ENCODE peak calls at places on chromosomes 16 and 17, in eight cellular contexts. X is GM10248, V is T-helper 1 cell, G is HEK293T, P is Caco-2, I is HCEC 1CT, N is occipital lobe, Y is GM03348. Q is an unnamed sample.

GRCh38 chr16:82016964-82017363 is 5.7 kb upstream of the SDR42E1 start:
- DNase-seq in I (peak; percentile 17), P (no peak), X (no peak), Y (peak; percentile 65), G (no peak), N (no peak), V (no peak), Q (no peak)

GRCh38 chr17:42112552-42113176 is at the start of gene DHX58:
- DNase-seq in Y (peak; percentile 94), X (peak; percentile 93), P (no peak), I (peak; percentile 64), G (no peak), N (peak; percentile 72), V (peak; percentile 94), Q (no peak)

GRCh38 chr17:43701318-43701743 is 39.6 kb upstream of the MEOX1 start:
- DNase-seq in V (peak; percentile 59), P (no peak), X (peak; percentile 45), I (no peak), Y (peak; percentile 26), G (no peak), N (no peak), Q (no peak)

GRCh38 chr16:46555981-46556380 is 65.2 kb downstream of the SHCBP1 start:
- DNase-seq in I (peak; percentile 1), X (no peak), V (no peak), N (no peak), G (no peak), P (no peak), Y (no peak), Q (no peak)

GRCh38 chr16:57240872-57241271 is 4.2 kb upstream of the ARL2BP start:
- DNase-seq in X (peak; percentile 32), Y (no peak), N (no peak), V (no peak), P (no peak), I (no peak), G (no peak), Q (no peak)

GRCh38 chr17:73155410-73156165 is 9.2 kb upstream of the SSTR2 start:
- DNase-seq in P (no peak), Y (no peak), I (no peak), G (no peak), N (no peak), X (no peak), V (no peak), Q (peak; percentile 26)

GRCh38 chr17:44095647-44096496 is 25.3 kb downstream of the G6PC3 start:
- DNase-seq in Y (peak; percentile 91), P (peak; percentile 74), G (peak; percentile 70), I (peak; percentile 93), V (no peak), N (peak; percentile 50), X (peak; percentile 62), Q (peak; percentile 85)

GRCh38 chr17:66984730-66985129 is 20.2 kb downstream of the CACNG4 start:
- DNase-seq in N (no peak), I (no peak), V (no peak), G (no peak), X (no peak), Y (no peak), P (no peak), Q (no peak)

GRCh38 chr16:21227886-21228285 is 5.6 kb upstream of the ANKS4B start:
- DNase-seq in P (no peak), I (no peak), Y (no peak), N (no peak), X (no peak), G (no peak), V (no peak), Q (no peak)

GRCh38 chr17:9470171-9470570 is 105.4 kb downstream of the STX8 start:
- DNase-seq in V (peak; percentile 77), N (no peak), Y (peak; percentile 43), G (no peak), X (peak; percentile 25), I (no peak), P (no peak), Q (no peak)

GRCh38 chr17:44218344-44219125 is 940 bp downstream of the UBTF start:
- DNase-seq in G (peak; percentile 86), X (peak; percentile 92), Y (peak; percentile 97), P (peak; percentile 88), I (peak; percentile 88), N (peak; percentile 77), V (peak; percentile 92), Q (peak; percentile 72)

GRCh38 chr17:10843806-10844205 is 5.9 kb upstream of the PIRT start:
- DNase-seq in G (no peak), N (no peak), I (no peak), V (no peak), Y (no peak), P (no peak), X (no peak), Q (no peak)

GRCh38 chr17:34840758-34841157 is 120.5 kb downstream of the CCT6B start:
- DNase-seq in P (no peak), I (no peak), Y (no peak), G (no peak), N (no peak), V (peak; percentile 5), X (no peak), Q (no peak)

GRCh38 chr17:80287806-80288579 is 27.3 kb downstream of the RNF213 start:
- DNase-seq in X (no peak), V (no peak), P (no peak), N (no peak), Y (no peak), G (no peak), I (no peak), Q (no peak)

GRCh38 chr16:11257131-11257938 is 1.3 kb upstream of the SOCS1 start:
- DNase-seq in V (peak; percentile 82), Y (peak; percentile 92), X (peak; percentile 76), G (peak; percentile 77), P (peak; percentile 79), N (peak; percentile 35), I (peak; percentile 79), Q (peak; percentile 80)

GRCh38 chr17:66552381-66552780 is 250.0 kb downstream of the PRKCA start:
- DNase-seq in Y (no peak), N (no peak), X (no peak), V (no peak), P (no peak), G (no peak), I (no peak), Q (no peak)

GRCh38 chr16:779561-779960 is 8.6 kb downstream of the RPUSD1 start:
- DNase-seq in N (no peak), V (no peak), G (no peak), Y (no peak), I (no peak), X (no peak), P (no peak), Q (no peak)

GRCh38 chr17:17044846-17045561 is 2.7 kb downstream of the MPRIP start:
- DNase-seq in N (peak; percentile 30), X (no peak), I (peak; percentile 46), P (peak; percentile 7), G (no peak), Y (peak; percentile 71), V (peak; percentile 26), Q (peak; percentile 23)

GRCh38 chr16:84979516-84979915 is 31.8 kb downstream of the ZDHHC7 start:
- DNase-seq in X (no peak), N (no peak), P (no peak), G (no peak), Y (no peak), I (peak; percentile 82), V (no peak), Q (no peak)

GRCh38 chr16:10579965-10580918 is at the start of gene EMP2:
- DNase-seq in I (peak; percentile 79), Y (peak; percentile 97), X (peak; percentile 52), V (no peak), N (no peak), P (peak; percentile 85), G (peak; percentile 84), Q (peak; percentile 80)

GRCh38 chr17:69883139-69883538 is 191.9 kb upstream of the KCNJ16 start:
- DNase-seq in G (no peak), I (no peak), N (no peak), X (no peak), Y (no peak), P (no peak), V (no peak), Q (no peak)

GRCh38 chr17:52762147-52762793 is 603.8 kb upstream of the CA10 start:
- DNase-seq in X (no peak), Y (no peak), G (no peak), N (no peak), V (no peak), I (no peak), P (no peak), Q (no peak)

GRCh38 chr17:21539146-21539545 is 153.2 kb upstream of the KCNJ18 start:
- DNase-seq in P (no peak), I (no peak), V (no peak), X (no peak), G (no peak), Y (no peak), N (no peak), Q (no peak)

GRCh38 chr17:39107141-39107540 is 44.3 kb downstream of the PLXDC1 start:
- DNase-seq in Y (no peak), I (no peak), X (no peak), G (no peak), N (no peak), P (no peak), V (no peak), Q (no peak)

GRCh38 chr17:28117304-28117703 is 74.8 kb downstream of the NLK start:
- DNase-seq in I (no peak), V (no peak), Y (no peak), N (no peak), P (no peak), G (no peak), X (no peak), Q (no peak)

GRCh38 chr16:27724491-27724878 is 174.5 kb downstream of the KATNIP start:
- DNase-seq in P (no peak), V (no peak), Y (peak; percentile 30), G (no peak), N (no peak), I (no peak), X (no peak), Q (no peak)

GRCh38 chr17:76585048-76585648 is 512 bp downstream of the ST6GALNAC2 start:
- DNase-seq in X (peak; percentile 28), Y (peak; percentile 59), I (peak; percentile 16), N (no peak), P (no peak), V (no peak), G (no peak), Q (peak; percentile 35)

GRCh38 chr17:18968945-18969887 is 17.3 kb downstream of the SLC5A10 start:
- DNase-seq in P (no peak), G (no peak), V (no peak), N (no peak), Y (peak; percentile 51), X (no peak), I (no peak), Q (no peak)

GRCh38 chr17:79970576-79971068 is 65.0 kb downstream of the TBC1D16 start:
- DNase-seq in X (no peak), G (peak; percentile 73), I (no peak), V (peak; percentile 47), P (no peak), Y (no peak), N (no peak), Q (peak; percentile 66)

GRCh38 chr17:33497623-33498022 is 204.5 kb upstream of the ASIC2 start:
- DNase-seq in Y (no peak), G (no peak), P (no peak), X (no peak), V (no peak), I (no peak), N (no peak), Q (no peak)

GRCh38 chr17:47277921-47278320 is 24.3 kb downstream of the ITGB3 start:
- DNase-seq in V (no peak), I (peak; percentile 65), P (no peak), X (no peak), N (no peak), G (no peak), Y (no peak), Q (no peak)

GRCh38 chr16:87318158-87318644 is 1.0 kb upstream of the C16orf95 start:
- DNase-seq in P (no peak), X (no peak), N (no peak), Y (no peak), I (peak; percentile 23), G (no peak), V (no peak), Q (no peak)

GRCh38 chr16:89727406-89728120 is 6.2 kb downstream of the ZNF276 start:
- DNase-seq in V (no peak), I (no peak), P (no peak), N (no peak), G (no peak), X (no peak), Y (no peak), Q (no peak)

Q was measured in WTC11.